ENCODE peak calls at places on chromosomes 5 and 9, in eight cellular contexts. N is midbrain, X is ACHN, G is B cell, C is GM13977, I is HCT116, Z is sciatic nerve, L is non-pigmented ciliary epithelial cell. R is an unnamed sample.

GRCh38 chr5:147223951-147224791 is 10.7 kb upstream of the STK32A start:
- DNase-seq in L (no peak), N (peak), Z (peak), G (no peak), I (peak), C (peak), X (peak), R (peak)

GRCh38 chr9:73239868-73240267 is 88.2 kb downstream of the ANXA1 start:
- DNase-seq in I (no peak), Z (no peak), C (no peak), X (no peak), N (no peak), G (no peak), L (no peak), R (peak)

GRCh38 chr5:79703381-79703645 is 13.7 kb downstream of the CMYA5 start:
- DNase-seq in L (no peak), Z (no peak), N (no peak), X (no peak), I (no peak), C (no peak), G (no peak), R (no peak)

GRCh38 chr5:142872795-142873194 is 102.6 kb downstream of the ARHGAP26 start:
- DNase-seq in G (no peak), X (peak), C (no peak), I (peak), Z (no peak), L (no peak), N (no peak), R (peak)

GRCh38 chr5:160342413-160342941 is 27.9 kb downstream of the C1QTNF2 start:
- DNase-seq in L (no peak), Z (no peak), X (peak), I (no peak), G (no peak), N (no peak), C (no peak), R (peak)

GRCh38 chr5:345404-346195 is 24.1 kb downstream of the AHRR start:
- DNase-seq in C (peak), L (no peak), X (no peak), Z (no peak), N (no peak), G (no peak), I (no peak), R (no peak)

GRCh38 chr9:134066546-134066922 is 1.3 kb downstream of the BRD3 start:
- DNase-seq in L (no peak), C (peak), Z (no peak), X (peak), N (no peak), I (no peak), G (peak), R (no peak)

GRCh38 chr5:172870261-172870806 is 36.3 kb downstream of the ERGIC1 start:
- DNase-seq in G (no peak), L (peak), N (no peak), I (no peak), Z (no peak), C (no peak), X (peak), R (peak)

GRCh38 chr5:150999704-151000452 is 20.5 kb upstream of the GPX3 start:
- DNase-seq in L (no peak), N (peak), G (no peak), Z (peak), I (no peak), X (no peak), C (no peak), R (peak)

GRCh38 chr5:72470817-72471216 is 36.4 kb downstream of the ZNF366 start:
- DNase-seq in G (no peak), L (peak), I (no peak), C (no peak), Z (no peak), X (peak), N (no peak), R (no peak)

GRCh38 chr5:100517301-100517974 is 17.7 kb upstream of the FAM174A start:
- DNase-seq in Z (no peak), G (no peak), L (no peak), I (no peak), C (no peak), N (no peak), X (no peak), R (no peak)

GRCh38 chr9:127899200-127899943 is at the start of gene ST6GALNAC6:
- DNase-seq in C (peak), L (no peak), I (no peak), Z (peak), G (peak), X (peak), N (peak), R (peak)

GRCh38 chr9:106203832-106204516 is 509.6 kb downstream of the TMEM38B start:
- DNase-seq in I (no peak), N (no peak), X (no peak), Z (no peak), C (no peak), L (no peak), G (no peak), R (no peak)

GRCh38 chr9:95131023-95131943 is 186.2 kb downstream of the FANCC start:
- DNase-seq in X (peak), Z (peak), I (peak), N (peak), L (no peak), G (peak), C (peak), R (no peak)

GRCh38 chr5:2724031-2724581 is 27.4 kb downstream of the IRX2 start:
- DNase-seq in N (no peak), X (no peak), Z (no peak), C (no peak), G (no peak), L (no peak), I (no peak), R (no peak)

GRCh38 chr5:34012791-34013190 is 4.9 kb upstream of the AMACR start:
- DNase-seq in C (no peak), Z (no peak), L (no peak), I (no peak), G (no peak), N (peak), X (no peak), R (no peak)

GRCh38 chr5:96067251-96067650 is 105.6 kb upstream of the ELL2 start:
- DNase-seq in Z (no peak), L (no peak), C (no peak), G (no peak), I (no peak), N (no peak), X (no peak), R (no peak)

GRCh38 chr9:128152781-128153116 is 3.5 kb downstream of the LCN2 start:
- DNase-seq in N (no peak), I (no peak), X (no peak), Z (no peak), G (no peak), L (no peak), C (no peak), R (no peak)

GRCh38 chr5:107241841-107242240 is 428.9 kb downstream of the EFNA5 start:
- DNase-seq in C (no peak), I (no peak), G (no peak), X (no peak), Z (no peak), L (no peak), N (no peak), R (no peak)

GRCh38 chr9:35645736-35646582 is 4.8 kb downstream of the SIT1 start:
- DNase-seq in Z (peak), N (no peak), G (no peak), L (no peak), I (peak), X (peak), C (peak), R (no peak)

GRCh38 chr9:109766351-109766750 is 13.6 kb upstream of the PALM2AKAP2 start:
- DNase-seq in C (no peak), G (no peak), L (peak), X (no peak), N (no peak), I (no peak), Z (no peak), R (peak)